ENCODE peak calls at places on chromosomes 16 and 17, in seven cellular contexts. Z is RWPE1; T is EL; B is stimulated activated naive CD4-positive, alpha-beta T cell; K is activated CD4-positive, alpha-beta memory T cell treated with anti-CD3 and anti-CD28 coated beads, Interleukin-2, amount 10 ng/mL, durations not matched to agents 7 days and 5 days; U is activated CD8-positive, alpha-beta memory T cell treated with anti-CD3 and anti-CD28 coated beads for 1 hour; J is AG09309. E is an unnamed sample.

GRCh38 chr17:81253358-81254131 is 14.4 kb downstream of the NDUFAF8 start:
- DNase-seq in Z (peak), T (peak), B (peak), K (peak), U (peak), J (no peak), E (no peak)

GRCh38 chr16:4373356-4373908 is 1.8 kb downstream of the VASN start:
- DNase-seq in Z (peak), T (peak), B (no peak), K (no peak), U (no peak), J (no peak), E (no peak)

GRCh38 chr17:45311762-45312476 is 4.9 kb downstream of the MAP3K14 start:
- DNase-seq in Z (peak), T (peak), B (peak), K (peak), U (peak), J (no peak), E (peak)

GRCh38 chr16:11296706-11297491 is 15.8 kb upstream of the PRM1 start:
- DNase-seq in Z (no peak), T (no peak), B (no peak), K (no peak), U (no peak), J (no peak), E (no peak)

GRCh38 chr17:9120471-9120870 is 99.2 kb downstream of the NTN1 start:
- DNase-seq in Z (no peak), T (no peak), B (no peak), K (no peak), U (no peak), J (no peak), E (peak)

GRCh38 chr16:65598626-65599025 is 476.8 kb upstream of the CDH11 start:
- DNase-seq in Z (no peak), T (no peak), B (no peak), K (no peak), U (no peak), J (no peak), E (no peak)

GRCh38 chr17:65660947-65661346 is 99.5 kb upstream of the AXIN2 start:
- DNase-seq in Z (no peak), T (peak), B (no peak), K (no peak), U (no peak), J (no peak), E (no peak)

GRCh38 chr16:29126057-29126494 is 141.2 kb downstream of the LAT start:
- DNase-seq in Z (no peak), T (no peak), B (no peak), K (peak), U (no peak), J (no peak), E (no peak)

GRCh38 chr17:80718428-80718827 is 173.8 kb downstream of the RPTOR start:
- DNase-seq in Z (no peak), T (no peak), B (no peak), K (no peak), U (no peak), J (no peak), E (no peak)

GRCh38 chr16:79348521-79349306 is 251.8 kb downstream of the MAF start:
- DNase-seq in Z (no peak), T (no peak), B (no peak), K (no peak), U (no peak), J (no peak), E (no peak)

GRCh38 chr16:81394966-81395655 is 49.5 kb upstream of the CMIP start:
- DNase-seq in Z (no peak), T (no peak), B (no peak), K (no peak), U (no peak), J (no peak), E (no peak)

GRCh38 chr16:54244061-54244886 is 42.3 kb downstream of the IRX3 start:
- DNase-seq in Z (no peak), T (no peak), B (no peak), K (no peak), U (no peak), J (no peak), E (no peak)

GRCh38 chr17:66123163-66123562 is 68.8 kb downstream of the CEP112 start:
- DNase-seq in Z (no peak), T (peak), B (no peak), K (no peak), U (no peak), J (peak), E (peak)

GRCh38 chr17:19787733-19788357 is 39.7 kb upstream of the ALDH3A1 start:
- DNase-seq in Z (no peak), T (no peak), B (no peak), K (no peak), U (no peak), J (no peak), E (no peak)

GRCh38 chr17:9074106-9074505 is 52.8 kb downstream of the NTN1 start:
- DNase-seq in Z (no peak), T (no peak), B (no peak), K (no peak), U (no peak), J (no peak), E (peak)

GRCh38 chr17:77287432-77288068 is 146.8 kb downstream of the SEC14L1 start:
- DNase-seq in Z (peak), T (peak), B (no peak), K (no peak), U (no peak), J (peak), E (peak)

GRCh38 chr17:71649986-71650385 is 470.8 kb upstream of the SOX9 start:
- DNase-seq in Z (no peak), T (peak), B (no peak), K (no peak), U (no peak), J (no peak), E (no peak)

GRCh38 chr17:2542456-2542855 is 30.8 kb upstream of the METTL16 start:
- DNase-seq in Z (no peak), T (no peak), B (no peak), K (no peak), U (no peak), J (no peak), E (no peak)

GRCh38 chr17:17181666-17182600 is 24.2 kb downstream of the PLD6 start:
- DNase-seq in Z (no peak), T (no peak), B (peak), K (peak), U (no peak), J (no peak), E (no peak)

GRCh38 chr17:78315355-78316114 is 44.3 kb downstream of the SOCS3 start:
- DNase-seq in Z (peak), T (peak), B (peak), K (peak), U (peak), J (peak), E (peak)

GRCh38 chr17:66432996-66433556 is 130.7 kb downstream of the PRKCA start:
- DNase-seq in Z (no peak), T (peak), B (no peak), K (no peak), U (no peak), J (no peak), E (no peak)

GRCh38 chr17:45405250-45406086 is 27.2 kb downstream of the ARHGAP27 start:
- DNase-seq in Z (no peak), T (peak), B (no peak), K (no peak), U (no peak), J (no peak), E (no peak)

GRCh38 chr17:81821603-81822311 is 11.3 kb downstream of the MCRIP1 start:
- DNase-seq in Z (no peak), T (peak), B (no peak), K (peak), U (no peak), J (no peak), E (peak)

GRCh38 chr17:81733507-81734404 is 21.7 kb downstream of the SLC25A10 start:
- DNase-seq in Z (peak), T (peak), B (peak), K (peak), U (peak), J (no peak), E (peak)

GRCh38 chr16:54690710-54691109 is 240.0 kb upstream of the IRX5 start:
- DNase-seq in Z (no peak), T (no peak), B (no peak), K (no peak), U (no peak), J (no peak), E (no peak)

GRCh38 chr16:88298166-88298881 is 84.4 kb upstream of the ZNF469 start:
- DNase-seq in Z (peak), T (peak), B (no peak), K (no peak), U (no peak), J (no peak), E (no peak)

GRCh38 chr17:18331879-18332278 is 16.8 kb downstream of the SMCR8 start:
- DNase-seq in Z (no peak), T (no peak), B (no peak), K (peak), U (no peak), J (no peak), E (no peak)

GRCh38 chr16:56700195-56700594 is 17.9 kb downstream of the MT1X start:
- DNase-seq in Z (no peak), T (no peak), B (no peak), K (no peak), U (no peak), J (no peak), E (no peak)

GRCh38 chr16:88566158-88566557 is 4.0 kb upstream of the ZC3H18 start:
- DNase-seq in Z (no peak), T (peak), B (no peak), K (no peak), U (no peak), J (peak), E (peak)

GRCh38 chr17:80912451-80912850 is 79.2 kb upstream of the CHMP6 start:
- DNase-seq in Z (no peak), T (no peak), B (no peak), K (no peak), U (no peak), J (no peak), E (no peak)

GRCh38 chr17:43598359-43599045 is 52.4 kb upstream of the ETV4 start:
- DNase-seq in Z (no peak), T (no peak), B (no peak), K (no peak), U (no peak), J (no peak), E (no peak)

GRCh38 chr17:46771601-46772012 is 46.9 kb downstream of the WNT3 start:
- DNase-seq in Z (no peak), T (peak), B (no peak), K (no peak), U (no peak), J (no peak), E (no peak)

GRCh38 chr16:54772400-54772799 is 158.3 kb upstream of the IRX5 start:
- DNase-seq in Z (no peak), T (no peak), B (no peak), K (no peak), U (no peak), J (no peak), E (no peak)

GRCh38 chr17:77383613-77384608 is 243.1 kb downstream of the SEC14L1 start:
- DNase-seq in Z (no peak), T (no peak), B (no peak), K (no peak), U (no peak), J (no peak), E (no peak)

E was measured in HCT116.